ENCODE peak calls at places on chromosomes 11 and 22, in six cellular contexts. U is HCT116, K is A549, P is GM12878, F is HepG2, B is SK-N-SH. J is an unnamed sample.

GRCh38 chr11:62725686-62726085 is 1.6 kb downstream of the HNRNPUL2 start:
- DNase-seq in U (no peak), K (no peak), P (no peak), F (peak), B (no peak), J (no peak)

GRCh38 chr11:106133529-106133928 is 56.1 kb downstream of the AASDHPPT start:
- DNase-seq in U (no peak), K (no peak), P (no peak), F (no peak), B (no peak), J (peak)

GRCh38 chr11:116833816-116834534 is 3.4 kb downstream of the APOA1 start:
- DNase-seq in U (no peak), K (no peak), P (no peak), F (peak), B (no peak), J (no peak)

GRCh38 chr22:19844423-19845368 is 10.0 kb downstream of the GNB1L start:
- DNase-seq in U (no peak), K (no peak), P (no peak), F (no peak), B (peak), J (no peak)

GRCh38 chr11:103807806-103808205 is 228.6 kb upstream of the DDI1 start:
- DNase-seq in U (no peak), K (no peak), P (no peak), F (no peak), B (no peak), J (no peak)

GRCh38 chr11:12397953-12398352 is 20.6 kb downstream of the PARVA start:
- DNase-seq in U (no peak), K (no peak), P (no peak), F (no peak), B (no peak), J (no peak)

GRCh38 chr22:23251445-23252093 is 71.3 kb downstream of the BCR start:
- DNase-seq in U (peak), K (peak), P (no peak), F (peak), B (no peak), J (peak)

GRCh38 chr22:38298312-38299000 is 18.8 kb downstream of the CSNK1E start:
- DNase-seq in U (peak), K (no peak), P (no peak), F (no peak), B (peak), J (no peak)

GRCh38 chr22:33659423-33659822 is 260.9 kb downstream of the LARGE1 start:
- DNase-seq in U (no peak), K (no peak), P (no peak), F (no peak), B (no peak), J (no peak)

GRCh38 chr11:15742626-15743243 is 613.6 kb downstream of the SOX6 start:
- DNase-seq in U (no peak), K (no peak), P (no peak), F (no peak), B (peak), J (no peak)

DNA sequence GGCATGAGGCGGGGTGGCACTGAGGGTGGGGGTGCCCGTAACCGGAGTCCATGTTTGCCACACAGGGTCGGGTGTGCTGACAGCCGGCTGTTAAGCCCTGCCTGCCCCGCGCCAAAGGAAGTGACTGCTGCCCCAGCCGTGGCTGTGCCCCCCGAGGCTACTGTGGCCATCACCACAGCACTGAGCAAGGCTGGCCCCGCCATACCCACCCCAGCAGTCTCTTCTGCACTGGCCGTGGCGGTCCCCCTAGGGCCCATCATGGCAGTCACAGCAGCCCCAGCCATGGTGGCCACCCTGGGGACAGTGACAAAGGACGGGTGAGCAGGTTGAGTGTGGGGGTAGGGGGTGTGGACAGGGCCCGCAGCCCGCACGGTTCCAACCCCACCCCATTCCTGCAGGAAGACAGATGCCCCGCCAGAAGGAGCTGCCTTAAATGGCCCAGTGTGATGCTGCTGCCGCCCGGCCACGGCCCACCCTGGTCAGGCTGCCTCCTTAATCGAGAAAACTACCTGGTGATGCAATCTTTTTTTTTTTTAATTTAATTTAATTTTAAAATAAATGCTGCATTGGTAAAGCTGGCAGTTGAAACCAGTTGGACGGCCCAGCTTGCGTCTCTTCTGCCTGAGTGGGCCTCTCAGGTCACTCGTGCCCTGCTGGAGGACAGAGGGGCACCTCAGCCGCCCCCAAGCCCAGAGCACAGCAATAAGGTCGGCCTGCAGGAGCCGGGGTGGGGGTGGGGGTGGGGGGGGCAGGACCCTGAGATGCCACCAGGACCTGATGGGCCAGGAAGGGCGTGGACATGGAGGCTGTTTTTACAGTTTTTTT is 30.8 kb downstream of the SBF1 start:
- DNase-seq in U (no peak), K (no peak), P (no peak), F (no peak), B (peak), J (no peak)
- TF ChIP-seq REST in U (no peak), K (no peak), P (no peak), F (no peak), B (no peak), J (no peak)

GRCh38 chr11:128757235-128757711 is 63.4 kb downstream of the FLI1 start:
- DNase-seq in U (peak), K (no peak), P (peak), F (no peak), B (no peak), J (peak)
- TF ChIP-seq MAX in U (no peak), K (no peak), P (no peak), F (no peak), B (no peak), J (no peak)

GRCh38 chr11:94815705-94816344 is 47.7 kb downstream of the AMOTL1 start:
- DNase-seq in U (peak), K (no peak), P (no peak), F (no peak), B (no peak), J (no peak)
- TF ChIP-seq REST in U (no peak), K (no peak), P (no peak), F (no peak), B (no peak), J (no peak)

GRCh38 chr11:75982309-75982708 is 167.3 kb downstream of the UVRAG start:
- DNase-seq in U (no peak), K (no peak), P (no peak), F (no peak), B (no peak), J (peak)
- TF ChIP-seq MAX in U (no peak), K (no peak), P (no peak), F (no peak), B (no peak), J (no peak)

J was measured in K562.